ENCODE peak calls at places on chromosomes 16 and 17, in nine cellular contexts. T, J, B, O, X, G, C, H and W are unnamed samples.

GRCh38 chr17:2755941-2756724 is 6.7 kb upstream of the CCDC92B start:
- DNase-seq in G (no peak), C (no peak), X (no peak), T (no peak), J (peak), B (no peak), O (no peak), H (no peak), W (no peak)

GRCh38 chr16:9351440-9351839 is 260.0 kb downstream of the HAPSTR1 start:
- DNase-seq in X (no peak), B (no peak), G (no peak), C (no peak), J (no peak), H (no peak), T (no peak), O (no peak), W (no peak)

GRCh38 chr16:12833939-12834338 is 30.3 kb upstream of the CPPED1 start:
- DNase-seq in J (peak), H (no peak), T (no peak), C (no peak), X (no peak), G (no peak), B (no peak), O (no peak), W (no peak)

GRCh38 chr17:71486171-71486740 is 634.6 kb upstream of the SOX9 start:
- DNase-seq in G (no peak), T (no peak), B (peak), C (peak), H (no peak), X (no peak), J (no peak), O (no peak), W (no peak)

GRCh38 chr17:37752482-37752881 is 7.6 kb upstream of the HNF1B start:
- DNase-seq in T (no peak), G (no peak), X (no peak), O (no peak), C (no peak), H (no peak), J (peak), B (peak), W (no peak)

GRCh38 chr17:41736983-41737679 is 2.7 kb upstream of the HAP1 start:
- DNase-seq in J (no peak), C (no peak), T (no peak), B (no peak), O (no peak), X (no peak), G (no peak), H (no peak), W (no peak)

GRCh38 chr16:78503501-78504110 is 404.2 kb downstream of the WWOX start:
- DNase-seq in J (peak), G (peak), T (no peak), B (no peak), C (peak), H (no peak), X (peak), O (no peak), W (peak)

GRCh38 chr16:13305019-13305755 is 403.8 kb downstream of the SHISA9 start:
- DNase-seq in T (no peak), G (no peak), B (no peak), O (no peak), X (no peak), H (no peak), C (no peak), J (peak), W (no peak)

GRCh38 chr17:67374329-67375053 is 2.6 kb upstream of the PITPNC1 start:
- DNase-seq in G (peak), O (peak), C (peak), T (peak), J (peak), B (peak), X (peak), H (peak), W (peak)
- H3K4me3 ChIP-seq in G (peak), O (no peak), C (no peak), T (no peak), J (no peak), B (no peak), X (no peak), H (no peak), W (no peak)

DNA sequence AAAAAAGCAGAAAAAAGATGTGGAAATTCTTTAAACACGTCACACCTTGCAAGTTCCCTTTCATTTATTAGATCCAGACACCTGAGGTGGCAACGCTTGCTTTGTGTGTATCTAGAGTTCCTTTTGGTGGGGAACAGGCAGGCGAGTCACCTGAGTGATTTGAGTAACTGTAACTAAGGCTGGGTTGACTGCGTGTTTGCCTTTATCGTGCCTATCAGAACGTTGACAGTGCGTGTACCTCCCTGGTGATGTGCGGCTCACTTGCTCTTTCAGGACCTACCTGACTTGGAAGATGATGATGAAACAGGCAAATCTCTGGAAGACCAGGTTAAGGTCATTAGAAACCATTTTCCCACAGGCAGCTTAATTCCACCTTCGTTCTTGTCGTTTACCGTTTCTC is 12.5 kb downstream of the TAF1C start:
- DNase-seq in G (no peak), C (no peak), T (no peak), B (no peak), O (no peak), H (no peak), X (no peak), J (no peak), W (no peak)
- H3K4me3 ChIP-seq in G (no peak), C (no peak), T (no peak), B (no peak), O (no peak), H (no peak), X (no peak), J (no peak), W (no peak)

GRCh38 chr17:82235056-82235774 is 6.4 kb downstream of the SLC16A3 start:
- DNase-seq in X (no peak), J (no peak), T (peak), O (no peak), H (no peak), B (no peak), C (no peak), G (no peak), W (no peak)
- H3K4me3 ChIP-seq in X (no peak), J (no peak), T (no peak), O (no peak), H (no peak), B (no peak), C (no peak), G (no peak), W (no peak)

GRCh38 chr17:78374189-78374588 is 4.3 kb upstream of the PGS1 start:
- DNase-seq in J (no peak), X (no peak), T (no peak), G (no peak), B (no peak), C (no peak), H (no peak), O (no peak), W (no peak)

GRCh38 chr17:78372811-78373210 is 5.6 kb upstream of the PGS1 start:
- DNase-seq in G (no peak), X (no peak), H (no peak), O (no peak), T (peak), B (no peak), C (no peak), J (no peak), W (no peak)

GRCh38 chr17:78375401-78376079 is 2.9 kb upstream of the PGS1 start:
- DNase-seq in X (no peak), H (peak), O (no peak), G (no peak), T (peak), J (peak), B (peak), C (peak), W (peak)

GRCh38 chr17:78376161-78376560 is 2.3 kb upstream of the PGS1 start:
- DNase-seq in B (no peak), X (no peak), G (no peak), T (no peak), J (no peak), C (no peak), O (no peak), H (no peak), W (no peak)

DNA sequence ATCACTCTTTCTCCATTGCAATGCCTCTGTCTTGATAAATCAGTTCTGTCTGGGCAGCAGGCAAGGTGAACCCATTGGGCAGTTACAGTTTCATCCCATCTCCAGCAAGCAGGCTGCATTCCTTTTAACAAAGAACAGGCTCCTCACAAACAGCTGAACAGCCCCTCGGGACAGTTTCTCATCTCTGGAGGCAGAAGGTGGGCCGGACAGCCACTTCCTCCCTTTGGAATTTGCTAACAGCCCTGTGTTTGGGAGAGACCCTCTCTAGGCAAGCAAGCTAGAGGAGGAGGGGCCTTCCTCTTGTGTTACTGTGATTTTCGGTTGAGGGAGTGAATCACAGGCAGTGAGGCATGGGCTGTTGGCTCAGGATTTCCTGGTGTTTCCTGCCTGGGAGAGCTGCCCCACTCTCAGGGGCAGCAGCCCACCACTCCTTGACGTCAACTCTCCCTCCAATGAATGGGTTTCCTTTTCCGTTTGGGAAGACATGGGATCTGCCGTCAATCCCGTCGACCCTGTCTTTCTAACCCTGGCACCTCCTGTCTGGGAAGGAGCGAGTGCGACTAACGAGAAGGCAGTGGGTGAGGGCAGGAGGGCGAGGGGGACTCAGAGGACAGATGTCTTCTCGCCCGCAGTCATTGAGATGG is 3.7 kb upstream of the PGS1 start:
- DNase-seq in C (peak), J (peak), X (no peak), T (peak), B (peak), O (no peak), G (no peak), H (no peak), W (peak)
- H3K4me3 ChIP-seq in C (peak), J (no peak), X (no peak), T (no peak), B (no peak), O (no peak), G (no peak), H (peak), W (no peak)

GRCh38 chr16:50539053-50539615 is 9.1 kb upstream of the NKD1 start:
- DNase-seq in H (no peak), G (no peak), C (no peak), T (no peak), O (no peak), B (no peak), X (no peak), J (no peak), W (no peak)
- H3K4me3 ChIP-seq in H (no peak), G (no peak), C (no peak), T (no peak), O (no peak), B (no peak), X (no peak), J (no peak), W (no peak)